ENCODE peak calls at places on chromosomes 11 and 22, in six cellular contexts. One of them, this sample, is unnamed.

GRCh38 chr11:116173946-116174911 is 598.6 kb downstream of the BUD13 start:
- DNase-seq in astrocyte: no peak
- DNase-seq in neural crest cell: no peak
- DNase-seq in T-helper 1 cell: no peak
- DNase-seq in psoas muscle: no peak
- DNase-seq in astrocyte of the hippocampus: no peak
- DNase-seq in this sample: no peak

GRCh38 chr11:47099213-47099917 is 77.3 kb downstream of the ARFGAP2 start:
- DNase-seq in T-helper 1 cell: no peak
- DNase-seq in astrocyte: peak
- DNase-seq in astrocyte of the hippocampus: peak
- DNase-seq in neural crest cell: no peak
- DNase-seq in psoas muscle: no peak
- DNase-seq in this sample: no peak

GRCh38 chr11:95154514-95154913 is 64.9 kb downstream of the ENDOD1 start:
- DNase-seq in astrocyte of the hippocampus: peak
- DNase-seq in T-helper 1 cell: peak
- DNase-seq in astrocyte: no peak
- DNase-seq in psoas muscle: peak
- DNase-seq in neural crest cell: peak
- DNase-seq in this sample: peak

GRCh38 chr11:78265326-78265725 is 76.6 kb downstream of the USP35 start:
- DNase-seq in psoas muscle: no peak
- DNase-seq in astrocyte: no peak
- DNase-seq in T-helper 1 cell: no peak
- DNase-seq in astrocyte of the hippocampus: peak
- DNase-seq in neural crest cell: no peak
- DNase-seq in this sample: no peak

GRCh38 chr11:30107899-30108298 is 91.1 kb upstream of the KCNA4 start:
- DNase-seq in psoas muscle: no peak
- DNase-seq in T-helper 1 cell: no peak
- DNase-seq in astrocyte: peak
- DNase-seq in astrocyte of the hippocampus: peak
- DNase-seq in neural crest cell: no peak
- DNase-seq in this sample: no peak

GRCh38 chr11:34426766-34427170 is 12.0 kb upstream of the CAT start:
- DNase-seq in astrocyte: peak
- DNase-seq in psoas muscle: no peak
- DNase-seq in astrocyte of the hippocampus: no peak
- DNase-seq in neural crest cell: no peak
- DNase-seq in T-helper 1 cell: no peak
- DNase-seq in this sample: no peak

GRCh38 chr11:117827521-117828511 is 3.3 kb upstream of the FXYD2 start:
- DNase-seq in T-helper 1 cell: no peak
- DNase-seq in astrocyte of the hippocampus: no peak
- DNase-seq in psoas muscle: no peak
- DNase-seq in astrocyte: no peak
- DNase-seq in neural crest cell: no peak
- DNase-seq in this sample: no peak

GRCh38 chr11:8267831-8268529 is 4.3 kb upstream of the LMO1 start:
- DNase-seq in psoas muscle: no peak
- DNase-seq in T-helper 1 cell: no peak
- DNase-seq in astrocyte of the hippocampus: peak
- DNase-seq in neural crest cell: no peak
- DNase-seq in astrocyte: no peak
- DNase-seq in this sample: no peak

GRCh38 chr22:45885171-45885840 is 91.7 kb downstream of the WNT7B start:
- DNase-seq in psoas muscle: peak
- DNase-seq in astrocyte: no peak
- DNase-seq in astrocyte of the hippocampus: no peak
- DNase-seq in T-helper 1 cell: no peak
- DNase-seq in neural crest cell: no peak
- DNase-seq in this sample: no peak

GRCh38 chr11:27861706-27862430 is 161.6 kb upstream of the BDNF start:
- DNase-seq in neural crest cell: no peak
- DNase-seq in psoas muscle: no peak
- DNase-seq in astrocyte of the hippocampus: peak
- DNase-seq in T-helper 1 cell: no peak
- DNase-seq in astrocyte: peak
- DNase-seq in this sample: no peak

GRCh38 chr11:2883717-2884423 is 1.7 kb downstream of the CDKN1C start:
- DNase-seq in psoas muscle: peak
- DNase-seq in T-helper 1 cell: no peak
- DNase-seq in neural crest cell: no peak
- DNase-seq in astrocyte of the hippocampus: peak
- DNase-seq in astrocyte: no peak
- DNase-seq in this sample: peak

GRCh38 chr22:17086301-17086700 is 1.5 kb downstream of the IL17RA start:
- DNase-seq in psoas muscle: no peak
- DNase-seq in neural crest cell: no peak
- DNase-seq in astrocyte of the hippocampus: no peak
- DNase-seq in T-helper 1 cell: no peak
- DNase-seq in astrocyte: no peak
- DNase-seq in this sample: no peak

GRCh38 chr11:129402196-129402595 is 26.5 kb downstream of the BARX2 start:
- DNase-seq in psoas muscle: no peak
- DNase-seq in neural crest cell: no peak
- DNase-seq in T-helper 1 cell: no peak
- DNase-seq in astrocyte: no peak
- DNase-seq in astrocyte of the hippocampus: no peak
- DNase-seq in this sample: no peak

GRCh38 chr22:21712751-21713427 is 22.7 kb downstream of the YPEL1 start:
- DNase-seq in psoas muscle: peak
- DNase-seq in T-helper 1 cell: peak
- DNase-seq in neural crest cell: peak
- DNase-seq in astrocyte of the hippocampus: peak
- DNase-seq in astrocyte: peak
- DNase-seq in this sample: peak

GRCh38 chr11:40170076-40170475 is 1289.4 kb downstream of the LRRC4C start:
- DNase-seq in astrocyte of the hippocampus: peak
- DNase-seq in psoas muscle: no peak
- DNase-seq in astrocyte: peak
- DNase-seq in T-helper 1 cell: no peak
- DNase-seq in neural crest cell: no peak
- DNase-seq in this sample: no peak

GRCh38 chr22:20062766-20063083 is 17.3 kb upstream of the DGCR8 start:
- DNase-seq in neural crest cell: no peak
- DNase-seq in astrocyte of the hippocampus: peak
- DNase-seq in astrocyte: peak
- DNase-seq in psoas muscle: no peak
- DNase-seq in T-helper 1 cell: no peak
- DNase-seq in this sample: no peak

GRCh38 chr11:69308531-69308930 is 14.6 kb downstream of the MYEOV start:
- DNase-seq in astrocyte: no peak
- DNase-seq in psoas muscle: no peak
- DNase-seq in astrocyte of the hippocampus: no peak
- DNase-seq in T-helper 1 cell: no peak
- DNase-seq in neural crest cell: no peak
- DNase-seq in this sample: no peak

GRCh38 chr22:43014062-43014875 is 680 bp downstream of the PACSIN2 start:
- DNase-seq in psoas muscle: peak
- DNase-seq in astrocyte of the hippocampus: peak
- DNase-seq in neural crest cell: peak
- DNase-seq in T-helper 1 cell: peak
- DNase-seq in astrocyte: no peak
- DNase-seq in this sample: peak

GRCh38 chr22:20413217-20414058 is 19.5 kb downstream of the ZNF74 start:
- DNase-seq in astrocyte of the hippocampus: no peak
- DNase-seq in psoas muscle: peak
- DNase-seq in T-helper 1 cell: no peak
- DNase-seq in astrocyte: no peak
- DNase-seq in neural crest cell: no peak
- DNase-seq in this sample: no peak

GRCh38 chr22:46149493-46149997 is 781 bp upstream of the PPARA start:
- DNase-seq in T-helper 1 cell: peak
- DNase-seq in psoas muscle: peak
- DNase-seq in astrocyte: no peak
- DNase-seq in astrocyte of the hippocampus: peak
- DNase-seq in neural crest cell: no peak
- DNase-seq in this sample: peak

GRCh38 chr11:1232328-1233321 is 9.8 kb downstream of the MUC5B start:
- DNase-seq in psoas muscle: peak
- DNase-seq in astrocyte of the hippocampus: no peak
- DNase-seq in T-helper 1 cell: peak
- DNase-seq in neural crest cell: no peak
- DNase-seq in astrocyte: no peak
- DNase-seq in this sample: no peak

GRCh38 chr11:88520391-88520790 is 182.9 kb upstream of the CTSC start:
- DNase-seq in astrocyte of the hippocampus: no peak
- DNase-seq in psoas muscle: no peak
- DNase-seq in T-helper 1 cell: no peak
- DNase-seq in astrocyte: no peak
- DNase-seq in neural crest cell: no peak
- DNase-seq in this sample: no peak

GRCh38 chr22:20979243-20979809 is 2.8 kb upstream of the LZTR1 start:
- DNase-seq in astrocyte: peak
- DNase-seq in astrocyte of the hippocampus: peak
- DNase-seq in T-helper 1 cell: peak
- DNase-seq in psoas muscle: peak
- DNase-seq in neural crest cell: peak
- DNase-seq in this sample: no peak

GRCh38 chr11:3206128-3206921 is 12.3 kb downstream of the MRGPRG start:
- DNase-seq in neural crest cell: no peak
- DNase-seq in astrocyte: no peak
- DNase-seq in astrocyte of the hippocampus: no peak
- DNase-seq in T-helper 1 cell: no peak
- DNase-seq in psoas muscle: peak
- DNase-seq in this sample: no peak

GRCh38 chr11:75593337-75593915 is 31.4 kb downstream of the SERPINH1 start:
- DNase-seq in astrocyte of the hippocampus: no peak
- DNase-seq in astrocyte: no peak
- DNase-seq in psoas muscle: no peak
- DNase-seq in T-helper 1 cell: no peak
- DNase-seq in neural crest cell: no peak
- DNase-seq in this sample: no peak

This sample was measured in MM.1S.